ENCODE peak calls at places on chromosomes 3 and 15, in four cellular contexts. One of them, this sample, is unnamed.
A peak's percentile ranks its signal among the peaks of the same experiment; 100 is the strongest.

GRCh38 chr3:63400259-63400860 is 122.3 kb downstream of the SYNPR start:
- DNase-seq in HL-60: no peak
- DNase-seq in WTC11: no peak
- DNase-seq in C1 segment of cervical spinal cord: no peak
- DNase-seq in this sample: no peak

GRCh38 chr3:42134867-42135464 is 43.8 kb downstream of the TRAK1 start:
- DNase-seq in HL-60: no peak
- DNase-seq in WTC11: no peak
- DNase-seq in C1 segment of cervical spinal cord: no peak
- DNase-seq in this sample: no peak

GRCh38 chr3:132822266-132822665 is 100.1 kb upstream of the NPHP3 start:
- DNase-seq in HL-60: no peak
- DNase-seq in WTC11: no peak
- DNase-seq in C1 segment of cervical spinal cord: no peak
- DNase-seq in this sample: no peak

GRCh38 chr3:187902041-187902471 is 156.8 kb upstream of the BCL6 start:
- DNase-seq in HL-60: no peak
- DNase-seq in WTC11: no peak
- DNase-seq in C1 segment of cervical spinal cord: no peak
- DNase-seq in this sample: no peak

GRCh38 chr3:62151591-62151990 is 221.8 kb downstream of the FEZF2 start:
- DNase-seq in HL-60: no peak
- DNase-seq in WTC11: no peak
- DNase-seq in C1 segment of cervical spinal cord: no peak
- DNase-seq in this sample: no peak

GRCh38 chr15:24955549-24955929 is 752 bp downstream of the SNRPN start:
- DNase-seq in HL-60: no peak
- DNase-seq in WTC11: no peak
- DNase-seq in C1 segment of cervical spinal cord: no peak
- DNase-seq in this sample: no peak

GRCh38 chr3:3200632-3201212 is 21.2 kb upstream of the CRBN start:
- DNase-seq in HL-60: no peak
- DNase-seq in WTC11: peak; percentile 33
- DNase-seq in C1 segment of cervical spinal cord: peak; percentile 17
- DNase-seq in this sample: peak; percentile 85

GRCh38 chr3:178602864-178603263 is 66.6 kb downstream of the KCNMB2 start:
- DNase-seq in HL-60: no peak
- DNase-seq in WTC11: no peak
- DNase-seq in C1 segment of cervical spinal cord: no peak
- DNase-seq in this sample: no peak

GRCh38 chr3:8499181-8499611 is 2.4 kb upstream of the LMCD1 start:
- DNase-seq in HL-60: no peak
- DNase-seq in WTC11: peak; percentile 18
- DNase-seq in C1 segment of cervical spinal cord: peak; percentile 60
- DNase-seq in this sample: peak; percentile 79

GRCh38 chr3:20079621-20080020 is 39.4 kb downstream of the KAT2B start:
- DNase-seq in HL-60: no peak
- DNase-seq in WTC11: no peak
- DNase-seq in C1 segment of cervical spinal cord: peak; percentile 25
- DNase-seq in this sample: no peak

GRCh38 chr3:55000546-55000945 is 72.7 kb upstream of the LRTM1 start:
- DNase-seq in HL-60: no peak
- DNase-seq in WTC11: no peak
- DNase-seq in C1 segment of cervical spinal cord: no peak
- DNase-seq in this sample: no peak

GRCh38 chr3:69122398-69122797 is at the start of gene LMOD3:
- DNase-seq in HL-60: no peak
- DNase-seq in WTC11: no peak
- DNase-seq in C1 segment of cervical spinal cord: no peak
- DNase-seq in this sample: no peak

GRCh38 chr15:38440353-38441129 is 13.4 kb upstream of the FAM98B start:
- DNase-seq in HL-60: peak; percentile 51
- DNase-seq in WTC11: peak; percentile 27
- DNase-seq in C1 segment of cervical spinal cord: peak; percentile 43
- DNase-seq in this sample: peak; percentile 79

GRCh38 chr3:55567615-55568014 is 80.5 kb upstream of the WNT5A start:
- DNase-seq in HL-60: no peak
- DNase-seq in WTC11: no peak
- DNase-seq in C1 segment of cervical spinal cord: no peak
- DNase-seq in this sample: no peak

GRCh38 chr3:21062724-21063436 is 688.1 kb downstream of the ZNF385D start:
- DNase-seq in HL-60: no peak
- DNase-seq in WTC11: no peak
- DNase-seq in C1 segment of cervical spinal cord: no peak
- DNase-seq in this sample: no peak

GRCh38 chr3:169812844-169813677 is at the start of the genes LRRC34 and LRRIQ4:
- DNase-seq in HL-60: peak; percentile 87
- DNase-seq in WTC11: peak; percentile 84
- DNase-seq in C1 segment of cervical spinal cord: peak; percentile 54
- DNase-seq in this sample: peak; percentile 97

GRCh38 chr3:64977308-64978100 is 289.7 kb upstream of the ADAMTS9 start:
- DNase-seq in HL-60: no peak
- DNase-seq in WTC11: no peak
- DNase-seq in C1 segment of cervical spinal cord: no peak
- DNase-seq in this sample: peak; percentile 13

GRCh38 chr3:76372497-76372896 is 587.1 kb upstream of the ZNF717 start:
- DNase-seq in HL-60: no peak
- DNase-seq in WTC11: no peak
- DNase-seq in C1 segment of cervical spinal cord: no peak
- DNase-seq in this sample: no peak

GRCh38 chr15:71773206-71773859 is 37.0 kb upstream of the NR2E3 start:
- DNase-seq in HL-60: no peak
- DNase-seq in WTC11: no peak
- DNase-seq in C1 segment of cervical spinal cord: no peak
- DNase-seq in this sample: no peak

GRCh38 chr15:28006116-28006911 is 92.8 kb downstream of the OCA2 start:
- DNase-seq in HL-60: no peak
- DNase-seq in WTC11: no peak
- DNase-seq in C1 segment of cervical spinal cord: no peak
- DNase-seq in this sample: no peak

GRCh38 chr15:68609618-68610017 is 30.8 kb downstream of the CORO2B start:
- DNase-seq in HL-60: no peak
- DNase-seq in WTC11: no peak
- DNase-seq in C1 segment of cervical spinal cord: no peak
- DNase-seq in this sample: no peak

GRCh38 chr15:64412216-64412615 is 24.6 kb downstream of the TRIP4 start:
- DNase-seq in HL-60: no peak
- DNase-seq in WTC11: no peak
- DNase-seq in C1 segment of cervical spinal cord: no peak
- DNase-seq in this sample: no peak

GRCh38 chr3:168047190-168047795 is 48.4 kb downstream of the GOLIM4 start:
- DNase-seq in HL-60: peak; percentile 28
- DNase-seq in WTC11: no peak
- DNase-seq in C1 segment of cervical spinal cord: peak; percentile 24
- DNase-seq in this sample: peak; percentile 84

GRCh38 chr3:196268270-196269163 is 19.0 kb downstream of the PCYT1A start:
- DNase-seq in HL-60: no peak
- DNase-seq in WTC11: peak; percentile 46
- DNase-seq in C1 segment of cervical spinal cord: no peak
- DNase-seq in this sample: peak; percentile 48

GRCh38 chr3:48194446-48195071 is 6.3 kb upstream of the CDC25A start:
- DNase-seq in HL-60: no peak
- DNase-seq in WTC11: peak; percentile 86
- DNase-seq in C1 segment of cervical spinal cord: peak; percentile 15
- DNase-seq in this sample: peak; percentile 90

GRCh38 chr15:42146551-42147430 is 9.6 kb downstream of the PLA2G4F start:
- DNase-seq in HL-60: no peak
- DNase-seq in WTC11: no peak
- DNase-seq in C1 segment of cervical spinal cord: no peak
- DNase-seq in this sample: no peak

GRCh38 chr15:65952425-65953053 is 83.2 kb downstream of the RAB11A start:
- DNase-seq in HL-60: no peak
- DNase-seq in WTC11: peak; percentile 71
- DNase-seq in C1 segment of cervical spinal cord: no peak
- DNase-seq in this sample: peak; percentile 88

GRCh38 chr3:112770026-112770626 is 76.5 kb downstream of the CD200R1L start:
- DNase-seq in HL-60: no peak
- DNase-seq in WTC11: peak; percentile 43
- DNase-seq in C1 segment of cervical spinal cord: no peak
- DNase-seq in this sample: peak; percentile 74

GRCh38 chr15:68781766-68782588 is 38.7 kb downstream of the ANP32A start:
- DNase-seq in HL-60: no peak
- DNase-seq in WTC11: no peak
- DNase-seq in C1 segment of cervical spinal cord: no peak
- DNase-seq in this sample: no peak

GRCh38 chr15:22904736-22905135 is 66.3 kb downstream of the NIPA2 start:
- DNase-seq in HL-60: no peak
- DNase-seq in WTC11: no peak
- DNase-seq in C1 segment of cervical spinal cord: no peak
- DNase-seq in this sample: no peak